ENCODE peak calls at places on chromosomes 7 and 10, in four cellular contexts. One of them, this sample, is unnamed.

GRCh38 chr10:30763933-30764332 is 134.4 kb upstream of the LYZL2 start:
- DNase-seq in WTC11: no peak
- DNase-seq in K562: no peak
- DNase-seq in SK-N-SH: no peak
- DNase-seq in this sample: no peak

GRCh38 chr10:33638401-33638800 is 303.9 kb upstream of the NRP1 start:
- DNase-seq in WTC11: no peak
- DNase-seq in K562: no peak
- DNase-seq in SK-N-SH: peak
- DNase-seq in this sample: no peak

GRCh38 chr10:132185601-132186487 is 904 bp upstream of the DPYSL4 start:
- DNase-seq in WTC11: peak
- DNase-seq in K562: peak
- DNase-seq in SK-N-SH: no peak
- DNase-seq in this sample: no peak

GRCh38 chr7:45682836-45683555 is 108.8 kb downstream of the ADCY1 start:
- DNase-seq in WTC11: peak
- DNase-seq in K562: no peak
- DNase-seq in SK-N-SH: no peak
- DNase-seq in this sample: no peak

GRCh38 chr7:92698237-92698841 is 108.1 kb upstream of the FAM133B start:
- DNase-seq in WTC11: no peak
- DNase-seq in K562: no peak
- DNase-seq in SK-N-SH: peak
- DNase-seq in this sample: peak

GRCh38 chr10:94411304-94411703 is 9.0 kb downstream of the TBC1D12 start:
- DNase-seq in WTC11: no peak
- DNase-seq in K562: no peak
- DNase-seq in SK-N-SH: no peak
- DNase-seq in this sample: no peak

GRCh38 chr7:25169683-25170082 is 44.6 kb upstream of the CYCS start:
- DNase-seq in WTC11: no peak
- DNase-seq in K562: no peak
- DNase-seq in SK-N-SH: no peak
- DNase-seq in this sample: no peak

GRCh38 chr7:139583826-139584553 is 60.5 kb downstream of the CLEC2L start:
- DNase-seq in WTC11: no peak
- DNase-seq in K562: no peak
- DNase-seq in SK-N-SH: no peak
- DNase-seq in this sample: no peak

GRCh38 chr7:15889501-15889900 is 203.0 kb upstream of the MEOX2 start:
- DNase-seq in WTC11: peak
- DNase-seq in K562: no peak
- DNase-seq in SK-N-SH: peak
- DNase-seq in this sample: no peak

GRCh38 chr10:19629559-19629958 is 186.7 kb upstream of the PLXDC2 start:
- DNase-seq in WTC11: peak
- DNase-seq in K562: no peak
- DNase-seq in SK-N-SH: no peak
- DNase-seq in this sample: no peak

GRCh38 chr7:96729795-96730194 is 20.1 kb upstream of the SEM1 start:
- DNase-seq in WTC11: no peak
- DNase-seq in K562: no peak
- DNase-seq in SK-N-SH: no peak
- DNase-seq in this sample: no peak

GRCh38 chr10:106175760-106176377 is 988.6 kb downstream of the SORCS1 start:
- DNase-seq in WTC11: no peak
- DNase-seq in K562: peak
- DNase-seq in SK-N-SH: no peak
- DNase-seq in this sample: no peak

GRCh38 chr10:91613411-91614253 is 19.2 kb downstream of the PPP1R3C start:
- DNase-seq in WTC11: no peak
- DNase-seq in K562: no peak
- DNase-seq in SK-N-SH: peak
- DNase-seq in this sample: no peak

GRCh38 chr7:131502810-131503545 is 53.5 kb downstream of the PODXL start:
- DNase-seq in WTC11: no peak
- DNase-seq in K562: peak
- DNase-seq in SK-N-SH: peak
- DNase-seq in this sample: peak

GRCh38 chr10:69961168-69961863 is 91.3 kb upstream of the MACROH2A2 start:
- DNase-seq in WTC11: no peak
- DNase-seq in K562: peak
- DNase-seq in SK-N-SH: peak
- DNase-seq in this sample: no peak

GRCh38 chr7:155190608-155191536 is 106.8 kb upstream of the INSIG1 start:
- DNase-seq in WTC11: peak
- DNase-seq in K562: peak
- DNase-seq in SK-N-SH: peak
- DNase-seq in this sample: no peak

GRCh38 chr7:159033473-159033825 is 111.2 kb downstream of the VIPR2 start:
- DNase-seq in WTC11: no peak
- DNase-seq in K562: no peak
- DNase-seq in SK-N-SH: no peak
- DNase-seq in this sample: no peak

GRCh38 chr10:73906524-73907447 is 4.1 kb upstream of the PLAU start:
- DNase-seq in WTC11: peak
- DNase-seq in K562: no peak
- DNase-seq in SK-N-SH: no peak
- DNase-seq in this sample: peak

GRCh38 chr10:132408367-132408781 is 11.4 kb downstream of the PWWP2B start:
- DNase-seq in WTC11: peak
- DNase-seq in K562: no peak
- DNase-seq in SK-N-SH: no peak
- DNase-seq in this sample: no peak

GRCh38 chr10:57952741-57953140 is 315.0 kb downstream of the IPMK start:
- DNase-seq in WTC11: no peak
- DNase-seq in K562: no peak
- DNase-seq in SK-N-SH: no peak
- DNase-seq in this sample: no peak

GRCh38 chr7:74042746-74043522 is 15.0 kb downstream of the ELN start:
- DNase-seq in WTC11: no peak
- DNase-seq in K562: no peak
- DNase-seq in SK-N-SH: peak
- DNase-seq in this sample: no peak

GRCh38 chr7:80611779-80612178 is 26.7 kb upstream of the CD36 start:
- DNase-seq in WTC11: no peak
- DNase-seq in K562: no peak
- DNase-seq in SK-N-SH: no peak
- DNase-seq in this sample: peak

GRCh38 chr10:33653584-33654367 is 319.3 kb upstream of the NRP1 start:
- DNase-seq in WTC11: no peak
- DNase-seq in K562: no peak
- DNase-seq in SK-N-SH: no peak
- DNase-seq in this sample: no peak

GRCh38 chr7:28469562-28469961 is 57.2 kb downstream of the CREB5 start:
- DNase-seq in WTC11: no peak
- DNase-seq in K562: no peak
- DNase-seq in SK-N-SH: no peak
- DNase-seq in this sample: no peak

GRCh38 chr7:99201027-99201426 is 6.9 kb downstream of the KPNA7 start:
- DNase-seq in WTC11: no peak
- DNase-seq in K562: no peak
- DNase-seq in SK-N-SH: no peak
- DNase-seq in this sample: no peak

GRCh38 chr10:131983780-131984179 is 2.1 kb upstream of the BNIP3 start:
- DNase-seq in WTC11: no peak
- DNase-seq in K562: no peak
- DNase-seq in SK-N-SH: no peak
- DNase-seq in this sample: peak

GRCh38 chr10:120459185-120459584 is 2.2 kb downstream of the PLPP4 start:
- DNase-seq in WTC11: no peak
- DNase-seq in K562: peak
- DNase-seq in SK-N-SH: peak
- DNase-seq in this sample: no peak

GRCh38 chr10:15824498-15824897 is 35.8 kb downstream of the MINDY3 start:
- DNase-seq in WTC11: no peak
- DNase-seq in K562: no peak
- DNase-seq in SK-N-SH: peak
- DNase-seq in this sample: no peak

GRCh38 chr10:112768121-112768520 is 181.9 kb upstream of the TCF7L2 start:
- DNase-seq in WTC11: no peak
- DNase-seq in K562: no peak
- DNase-seq in SK-N-SH: no peak
- DNase-seq in this sample: no peak

GRCh38 chr10:119644215-119644826 is 6.9 kb upstream of the BAG3 start:
- DNase-seq in WTC11: peak
- DNase-seq in K562: no peak
- DNase-seq in SK-N-SH: no peak
- DNase-seq in this sample: peak

GRCh38 chr10:14381475-14381874 is 50.8 kb upstream of the FRMD4A start:
- DNase-seq in WTC11: no peak
- DNase-seq in K562: no peak
- DNase-seq in SK-N-SH: no peak
- DNase-seq in this sample: no peak

GRCh38 chr10:59688921-59689351 is 20.7 kb downstream of the SLC16A9 start:
- DNase-seq in WTC11: no peak
- DNase-seq in K562: no peak
- DNase-seq in SK-N-SH: no peak
- DNase-seq in this sample: no peak

GRCh38 chr10:121927361-121927840 is 430 bp downstream of the ATE1 start:
- DNase-seq in WTC11: peak
- DNase-seq in K562: no peak
- DNase-seq in SK-N-SH: peak
- DNase-seq in this sample: peak

DNA sequence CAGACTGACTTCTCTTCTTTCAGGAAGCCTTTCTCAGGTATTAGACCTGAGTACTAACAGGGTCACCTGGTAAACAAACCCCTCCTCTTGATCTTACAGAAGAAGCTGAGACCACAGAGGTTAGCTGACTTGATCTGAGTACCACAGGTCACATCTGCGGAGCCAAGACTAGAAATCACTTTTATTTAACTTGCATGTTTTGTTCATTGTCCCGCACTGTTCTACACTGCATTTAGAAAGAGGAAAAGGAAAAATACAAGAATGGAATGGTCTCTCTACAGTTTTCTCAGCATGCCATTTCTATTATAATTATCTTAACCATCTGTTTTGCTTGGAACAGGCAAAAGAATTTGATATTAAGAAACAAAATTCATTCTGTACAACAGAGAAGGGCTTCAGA is 245.6 kb upstream of the ETV1 start:
- DNase-seq in WTC11: no peak
- DNase-seq in K562: no peak
- DNase-seq in SK-N-SH: no peak
- DNase-seq in this sample: no peak
- TF ChIP-seq FOXJ3 in WTC11: no peak
- TF ChIP-seq FOXJ3 in K562: no peak
- TF ChIP-seq FOXJ3 in SK-N-SH: no peak
- TF ChIP-seq FOXJ3 in this sample: no peak

DNA sequence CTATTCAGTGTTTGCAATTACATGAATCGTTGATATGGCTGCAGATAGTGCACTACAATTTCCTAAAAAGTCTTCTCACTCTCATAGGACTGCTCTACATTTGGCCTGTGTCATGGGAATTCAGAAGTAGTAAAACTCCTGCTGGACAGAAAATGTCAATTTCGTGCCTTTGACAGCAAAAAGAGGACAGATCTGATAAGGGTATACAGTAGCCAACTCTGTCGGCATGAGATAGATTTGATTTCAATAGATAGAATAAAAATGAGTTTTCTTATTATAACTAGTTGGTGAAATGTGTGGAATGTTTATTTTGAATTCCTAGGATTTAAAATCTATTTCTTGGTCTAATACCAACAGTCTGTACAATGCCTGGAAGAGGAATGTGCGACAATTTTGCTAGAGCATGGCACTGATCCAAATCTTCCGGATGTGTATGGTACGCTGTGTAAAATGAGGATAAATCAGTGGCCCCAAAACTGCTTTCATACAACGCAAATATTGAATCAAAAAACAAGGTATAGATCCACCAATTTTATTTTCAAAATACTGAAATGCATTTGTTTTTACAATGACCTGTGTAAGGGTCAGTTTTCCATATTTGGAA is 133.5 kb upstream of the CDK13 start:
- DNase-seq in WTC11: no peak
- DNase-seq in K562: no peak
- DNase-seq in SK-N-SH: no peak
- DNase-seq in this sample: no peak
- TF ChIP-seq FOXJ3 in WTC11: no peak
- TF ChIP-seq FOXJ3 in K562: no peak
- TF ChIP-seq FOXJ3 in SK-N-SH: no peak
- TF ChIP-seq FOXJ3 in this sample: no peak

GRCh38 chr7:55185941-55186609 is 167.3 kb downstream of the EGFR start:
- DNase-seq in WTC11: no peak
- DNase-seq in K562: peak
- DNase-seq in SK-N-SH: no peak
- DNase-seq in this sample: peak
- TF ChIP-seq FOXJ3 in WTC11: no peak
- TF ChIP-seq FOXJ3 in K562: no peak
- TF ChIP-seq FOXJ3 in SK-N-SH: no peak
- TF ChIP-seq FOXJ3 in this sample: no peak

DNA sequence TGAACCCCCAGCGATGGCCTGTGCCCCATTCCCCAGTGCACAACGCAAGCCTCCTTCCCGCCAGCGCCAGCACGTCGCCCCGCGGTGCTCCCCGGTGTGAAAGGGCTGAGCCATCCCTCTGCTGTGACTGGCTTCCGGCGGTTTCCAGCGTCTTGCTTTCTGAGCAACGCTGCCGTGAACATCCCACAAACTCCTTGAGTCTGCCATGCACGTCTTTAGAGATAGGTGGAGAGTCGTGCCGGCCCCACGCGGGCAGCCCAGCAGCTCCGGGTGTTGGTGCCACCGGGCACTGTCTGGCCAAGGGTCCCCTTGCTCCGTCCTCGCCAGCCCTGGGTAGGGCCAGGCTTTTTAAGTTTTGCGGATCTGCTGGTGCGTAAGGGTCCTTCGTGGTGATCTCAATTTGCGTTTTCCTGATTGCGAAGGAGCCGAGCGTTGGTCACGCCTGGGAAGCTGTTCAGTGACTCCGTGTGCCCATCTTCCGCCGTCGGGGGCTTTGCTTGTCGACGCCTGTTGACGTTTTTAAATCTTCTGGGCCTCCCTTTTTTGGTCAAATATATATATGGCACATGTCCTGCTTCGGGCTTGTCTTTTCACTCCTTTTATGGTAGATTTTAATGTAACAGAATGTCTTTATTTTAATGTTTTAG is 70.6 kb downstream of the FOXL3 start:
- DNase-seq in WTC11: no peak
- DNase-seq in K562: no peak
- DNase-seq in SK-N-SH: no peak
- DNase-seq in this sample: no peak
- TF ChIP-seq FOXJ3 in WTC11: no peak
- TF ChIP-seq FOXJ3 in K562: no peak
- TF ChIP-seq FOXJ3 in SK-N-SH: no peak
- TF ChIP-seq FOXJ3 in this sample: no peak

GRCh38 chr10:72011468-72011867 is 47.3 kb downstream of the CHST3 start:
- DNase-seq in WTC11: no peak
- DNase-seq in K562: no peak
- DNase-seq in SK-N-SH: no peak
- DNase-seq in this sample: no peak
- TF ChIP-seq FOXJ3 in WTC11: no peak
- TF ChIP-seq FOXJ3 in K562: no peak
- TF ChIP-seq FOXJ3 in SK-N-SH: no peak
- TF ChIP-seq FOXJ3 in this sample: no peak